ENCODE peak calls at places on chromosomes 7 and 10, in four cellular contexts. Q is stimulated activated CD4-positive, alpha-beta T cell treated with anti-CD3 and anti-CD28 coated beads, Interleukin-2, amount 100 ng/mL, for 48 hours; U is kidney tubule cell; M is activated CD8-positive, alpha-beta T cell treated with anti-CD3 and anti-CD28 coated beads for 36 hours. Z is an unnamed sample.

GRCh38 chr7:5177060-5177459 is 13.0 kb upstream of the WIPI2 start:
- DNase-seq in Q (no peak), U (peak; percentile 65), M (no peak), Z (peak; percentile 73)

GRCh38 chr7:118918556-118918955 is 694.1 kb downstream of the ANKRD7 start:
- DNase-seq in Q (no peak), U (peak; percentile 30), M (no peak), Z (peak; percentile 45)

GRCh38 chr10:103894454-103894853 is 23.5 kb downstream of the STN1 start:
- DNase-seq in Q (no peak), U (no peak), M (no peak), Z (no peak)

GRCh38 chr10:118495499-118495898 is 99.9 kb downstream of the PRLHR start:
- DNase-seq in Q (no peak), U (no peak), M (no peak), Z (no peak)

GRCh38 chr10:105185101-105185500 is 544.0 kb downstream of the SORCS3 start:
- DNase-seq in Q (no peak), U (peak; percentile 67), M (no peak), Z (no peak)

GRCh38 chr10:108204528-108205313 is 1040.2 kb upstream of the SORCS1 start:
- DNase-seq in Q (no peak), U (peak; percentile 37), M (peak; percentile 2), Z (no peak)

GRCh38 chr7:88132725-88133124 is 87.1 kb downstream of the SRI start:
- DNase-seq in Q (no peak), U (no peak), M (no peak), Z (no peak)

GRCh38 chr10:122648599-122649428 is 50.8 kb downstream of the C10orf120 start:
- DNase-seq in Q (peak; percentile 29), U (peak; percentile 50), M (peak; percentile 61), Z (peak; percentile 33)

GRCh38 chr7:83427929-83428328 is 221.0 kb downstream of the SEMA3E start:
- DNase-seq in Q (no peak), U (no peak), M (no peak), Z (no peak)

GRCh38 chr10:116756277-116756676 is 13.9 kb upstream of the HSPA12A start:
- DNase-seq in Q (no peak), U (no peak), M (no peak), Z (no peak)

GRCh38 chr10:101405006-101405405 is 51.0 kb downstream of the BTRC start:
- DNase-seq in Q (no peak), U (no peak), M (no peak), Z (peak; percentile 2)

GRCh38 chr10:77939561-77940001 is 13.0 kb upstream of the DLG5 start:
- DNase-seq in Q (no peak), U (no peak), M (no peak), Z (no peak)

GRCh38 chr10:47322300-47323061 is at the start of gene GDF2:
- DNase-seq in Q (no peak), U (no peak), M (no peak), Z (no peak)

GRCh38 chr7:57404343-57404966 is 45.5 kb upstream of the ZNF716 start:
- DNase-seq in Q (no peak), U (no peak), M (no peak), Z (no peak)

GRCh38 chr7:156139112-156139511 is 326.8 kb upstream of the SHH start:
- DNase-seq in Q (no peak), U (no peak), M (no peak), Z (no peak)

GRCh38 chr10:110209926-110210662 is 2.7 kb downstream of the MXI1 start:
- DNase-seq in Q (peak; percentile 49), U (peak; percentile 56), M (no peak), Z (no peak)

GRCh38 chr7:2876031-2876862 is 32.1 kb upstream of the GNA12 start:
- DNase-seq in Q (no peak), U (peak; percentile 93), M (no peak), Z (no peak)

GRCh38 chr7:143216151-143216550 is 5.7 kb upstream of the TAS2R40 start:
- DNase-seq in Q (no peak), U (no peak), M (no peak), Z (no peak)

GRCh38 chr10:93911865-93912264 is 18.1 kb downstream of the SLC35G1 start:
- DNase-seq in Q (no peak), U (no peak), M (no peak), Z (no peak)

GRCh38 chr10:60578217-60578616 is 188.5 kb upstream of the ANK3 start:
- DNase-seq in Q (no peak), U (no peak), M (no peak), Z (no peak)

GRCh38 chr10:38038107-38038931 is 27.8 kb downstream of the ZNF33A start:
- DNase-seq in Q (no peak), U (peak; percentile 48), M (no peak), Z (no peak)

GRCh38 chr7:123747620-123748141 is 1.1 kb downstream of the WASL start:
- DNase-seq in Q (peak; percentile 9), U (peak; percentile 79), M (peak; percentile 57), Z (peak; percentile 52)

GRCh38 chr7:100825760-100826545 is 1.4 kb downstream of the EPHB4 start:
- DNase-seq in Q (no peak), U (peak; percentile 30), M (no peak), Z (no peak)

GRCh38 chr7:116398672-116399071 is 100.9 kb upstream of the CAV2 start:
- DNase-seq in Q (no peak), U (no peak), M (no peak), Z (no peak)

GRCh38 chr10:35495521-35496238 is 109.5 kb upstream of the GJD4 start:
- DNase-seq in Q (no peak), U (no peak), M (no peak), Z (no peak)

GRCh38 chr7:14069961-14070360 is 80.5 kb upstream of the ETV1 start:
- DNase-seq in Q (no peak), U (no peak), M (no peak), Z (no peak)

GRCh38 chr10:115046686-115047244 is 46.4 kb upstream of the ATRNL1 start:
- DNase-seq in Q (no peak), U (peak; percentile 17), M (no peak), Z (no peak)

GRCh38 chr7:67738-68395 is 124.5 kb upstream of the FAM20C start:
- DNase-seq in Q (no peak), U (peak; percentile 71), M (peak; percentile 26), Z (no peak)

GRCh38 chr7:129163875-129164544 is 19.5 kb downstream of the TSPAN33 start:
- DNase-seq in Q (no peak), U (peak; percentile 64), M (peak; percentile 37), Z (no peak)

GRCh38 chr7:2307690-2308107 is 6.5 kb downstream of the SNX8 start:
- DNase-seq in Q (no peak), U (no peak), M (no peak), Z (no peak)

GRCh38 chr7:95509199-95509598 is 23.5 kb downstream of the ASB4 start:
- DNase-seq in Q (no peak), U (peak; percentile 82), M (no peak), Z (peak; percentile 13)

GRCh38 chr7:141915565-141915964 is 634 bp upstream of the OR9A4 start:
- DNase-seq in Q (no peak), U (peak; percentile 92), M (no peak), Z (no peak)

GRCh38 chr10:44935961-44936285 is 23.7 kb upstream of the RASSF4 start:
- DNase-seq in Q (no peak), U (no peak), M (no peak), Z (no peak)

GRCh38 chr10:123135415-123136141 is at the start of gene HMX3:
- DNase-seq in Q (peak; percentile 40), U (no peak), M (peak; percentile 73), Z (no peak)